ENCODE peak calls at places on chromosomes 1 and 21, in nine cellular contexts. O is lower lobe of right lung; F is heart left ventricle; U is left lung; H is CD8-positive, alpha-beta memory T cell; J is OCI-LY7; B is naive thymus-derived CD4-positive, alpha-beta T cell; M is astrocyte of the cerebellum; E is skeletal muscle cell. P is an unnamed sample.

GRCh38 chr21:32705139-32705538 is 22.7 kb downstream of the SYNJ1 start:
- DNase-seq in O (no peak), F (no peak), U (no peak), H (no peak), J (no peak), B (no peak), M (no peak), E (no peak), P (no peak)

GRCh38 chr1:9904571-9904970 is 5.5 kb downstream of the CTNNBIP1 start:
- DNase-seq in O (no peak), F (no peak), U (no peak), H (no peak), J (no peak), B (no peak), M (no peak), E (no peak), P (no peak)

GRCh38 chr1:189405419-189405818 is 1072.2 kb downstream of the BRINP3 start:
- DNase-seq in O (no peak), F (no peak), U (no peak), H (no peak), J (no peak), B (no peak), M (no peak), E (no peak), P (no peak)

GRCh38 chr1:229024528-229025119 is 246.3 kb upstream of the RAB4A start:
- DNase-seq in O (no peak), F (no peak), U (no peak), H (no peak), J (no peak), B (no peak), M (peak; percentile 37), E (peak; percentile 64), P (peak; percentile 52)

GRCh38 chr1:78155121-78155520 is 109.4 kb downstream of the GIPC2 start:
- DNase-seq in O (no peak), F (no peak), U (no peak), H (no peak), J (no peak), B (no peak), M (no peak), E (no peak), P (no peak)

GRCh38 chr21:44327603-44327974 is 11.6 kb downstream of the CFAP410 start:
- DNase-seq in O (no peak), F (no peak), U (peak; percentile 50), H (no peak), J (no peak), B (no peak), M (no peak), E (no peak), P (no peak)

GRCh38 chr1:118825619-118826018 is 162.5 kb downstream of the TBX15 start:
- DNase-seq in O (no peak), F (no peak), U (no peak), H (no peak), J (no peak), B (no peak), M (no peak), E (no peak), P (no peak)

GRCh38 chr21:36555199-36555598 is 75.3 kb upstream of the CLDN14 start:
- DNase-seq in O (no peak), F (no peak), U (no peak), H (no peak), J (no peak), B (no peak), M (no peak), E (no peak), P (no peak)

GRCh38 chr1:234217316-234217840 is 155.9 kb upstream of the COA6 start:
- DNase-seq in O (no peak), F (no peak), U (no peak), H (no peak), J (no peak), B (no peak), M (no peak), E (no peak), P (no peak)

GRCh38 chr1:106619827-106620134 is 436.7 kb upstream of the PRMT6 start:
- DNase-seq in O (no peak), F (no peak), U (peak; percentile 50), H (no peak), J (no peak), B (no peak), M (no peak), E (no peak), P (no peak)

GRCh38 chr1:233614743-233615521 is 1.0 kb downstream of the KCNK1 start:
- DNase-seq in O (no peak), F (no peak), U (peak; percentile 76), H (no peak), J (no peak), B (no peak), M (no peak), E (no peak), P (no peak)

GRCh38 chr1:81391100-81391828 is 409.5 kb upstream of the ADGRL2 start:
- DNase-seq in O (no peak), F (no peak), U (no peak), H (no peak), J (no peak), B (no peak), M (no peak), E (no peak), P (no peak)

GRCh38 chr1:181033128-181033798 is 520 bp upstream of the MR1 start:
- DNase-seq in O (peak; percentile 57), F (peak; percentile 24), U (no peak), H (no peak), J (peak; percentile 63), B (no peak), M (no peak), E (no peak), P (no peak)

GRCh38 chr1:168615965-168616364 is 39.6 kb downstream of the XCL1 start:
- DNase-seq in O (no peak), F (no peak), U (no peak), H (no peak), J (no peak), B (no peak), M (no peak), E (no peak), P (no peak)

GRCh38 chr1:24903955-24904730 is 25.9 kb downstream of the RUNX3 start:
- DNase-seq in O (peak; percentile 37), F (peak; percentile 10), U (no peak), H (no peak), J (no peak), B (no peak), M (no peak), E (no peak), P (no peak)

GRCh38 chr1:74570797-74571492 is 58.5 kb upstream of the LRRC53 start:
- DNase-seq in O (no peak), F (no peak), U (no peak), H (no peak), J (no peak), B (no peak), M (no peak), E (no peak), P (no peak)

GRCh38 chr1:198833706-198834497 is 195.1 kb downstream of the PTPRC start:
- DNase-seq in O (no peak), F (no peak), U (no peak), H (no peak), J (no peak), B (no peak), M (no peak), E (no peak), P (no peak)

GRCh38 chr1:114097109-114097508 is 56.6 kb downstream of the SYT6 start:
- DNase-seq in O (no peak), F (no peak), U (no peak), H (no peak), J (no peak), B (no peak), M (no peak), E (no peak), P (no peak)

GRCh38 chr1:229882621-229883020 is 184.4 kb upstream of the GALNT2 start:
- DNase-seq in O (no peak), F (no peak), U (no peak), H (no peak), J (no peak), B (no peak), M (no peak), E (no peak), P (no peak)

GRCh38 chr1:35715568-35716002 is 3.1 kb downstream of the C1orf216 start:
- DNase-seq in O (peak; percentile 77), F (peak; percentile 70), U (peak; percentile 89), H (peak; percentile 61), J (peak; percentile 70), B (peak; percentile 74), M (peak; percentile 38), E (no peak), P (no peak)
- H3K4me3 ChIP-seq in O (peak overlapping the region; percentile 18), F (peak overlapping the region; percentile 12), U (no peak overlapping the region), H (no peak overlapping the region), J (no peak overlapping the region), B (no peak overlapping the region), M (no peak overlapping the region), E (no peak overlapping the region), P (no peak overlapping the region)

GRCh38 chr1:66652556-66652955 is 99.7 kb upstream of the DYNLT5 start:
- DNase-seq in O (no peak), F (no peak), U (no peak), H (no peak), J (no peak), B (no peak), M (no peak), E (peak; percentile 22), P (no peak)
- H3K4me3 ChIP-seq in O (no peak overlapping the region), F (no peak overlapping the region), U (no peak overlapping the region), H (no peak overlapping the region), J (no peak overlapping the region), B (no peak overlapping the region), M (no peak overlapping the region), E (no peak overlapping the region), P (no peak overlapping the region)

GRCh38 chr1:37255111-37255795 is 219.1 kb upstream of the ZC3H12A start:
- DNase-seq in O (no peak), F (peak; percentile 22), U (no peak), H (no peak), J (peak; percentile 13), B (no peak), M (no peak), E (no peak), P (no peak)
- H3K4me3 ChIP-seq in O (no peak overlapping the region), F (no peak overlapping the region), U (no peak overlapping the region), H (no peak overlapping the region), J (no peak overlapping the region), B (no peak overlapping the region), M (no peak overlapping the region), E (no peak overlapping the region), P (no peak overlapping the region)

GRCh38 chr1:3073520-3074296 is 4.7 kb downstream of the PRDM16 start:
- DNase-seq in O (no peak), F (no peak), U (peak; percentile 77), H (no peak), J (no peak), B (no peak), M (no peak), E (no peak), P (no peak)

GRCh38 chr1:3070654-3071506 is 1.9 kb downstream of the PRDM16 start:
- DNase-seq in O (peak; percentile 49), F (no peak), U (peak; percentile 80), H (no peak), J (no peak), B (no peak), M (no peak), E (no peak), P (no peak)

GRCh38 chr1:3072948-3073519 is 4.0 kb downstream of the PRDM16 start:
- DNase-seq in O (no peak), F (no peak), U (no peak), H (no peak), J (no peak), B (no peak), M (no peak), E (no peak), P (no peak)

GRCh38 chr1:3071507-3072177 is 2.6 kb downstream of the PRDM16 start:
- DNase-seq in O (peak; percentile 44), F (no peak), U (peak; percentile 77), H (no peak), J (no peak), B (no peak), M (no peak), E (no peak), P (no peak)

GRCh38 chr1:3072178-3072947 is 3.4 kb downstream of the PRDM16 start:
- DNase-seq in O (peak; percentile 28), F (no peak), U (peak; percentile 76), H (no peak), J (no peak), B (no peak), M (no peak), E (no peak), P (no peak)
- H3K4me3 ChIP-seq in O (peak overlapping the region; percentile 76), F (peak overlapping the region; percentile 95), U (peak overlapping the region; percentile 67), H (no peak overlapping the region), J (no peak overlapping the region), B (no peak overlapping the region), M (peak overlapping the region; percentile 39), E (no peak overlapping the region), P (no peak overlapping the region)